ENCODE peak calls at places on chromosomes 5 and 9, in eight cellular contexts. C is A172; H is naive thymus-derived CD4-positive, alpha-beta T cell; Q is nephron progenitor cell; T is SK-N-SH; E is iPS-NIHi11; P is immature natural killer cell; Z is NCI-H1092. W is an unnamed sample.
A peak's percentile ranks its signal among the peaks of the same experiment; 100 is the strongest.

GRCh38 chr9:101795147-101795546 is 56.7 kb upstream of the GRIN3A start:
- DNase-seq in Z (no peak), E (no peak), P (no peak), Q (no peak), H (no peak), C (no peak), T (no peak), W (no peak)

GRCh38 chr5:759111-759741 is 25.3 kb downstream of the ZDHHC11B start:
- DNase-seq in T (peak; percentile 58), Q (no peak), E (peak; percentile 41), C (no peak), Z (no peak), H (peak; percentile 39), P (no peak), W (peak; percentile 61)

GRCh38 chr5:149049371-149049781 is 13.5 kb downstream of the SH3TC2 start:
- DNase-seq in Z (no peak), C (peak; percentile 90), H (no peak), E (no peak), T (no peak), Q (no peak), P (no peak), W (no peak)

GRCh38 chr5:92644271-92644886 is 936.6 kb downstream of the NR2F1-AS1 start:
- DNase-seq in Z (no peak), C (no peak), H (no peak), E (peak; percentile 22), T (no peak), P (no peak), Q (no peak), W (no peak)

GRCh38 chr5:177300971-177301370 is 2.5 kb downstream of the RAB24 start:
- DNase-seq in T (no peak), H (no peak), Z (no peak), P (no peak), E (no peak), C (no peak), Q (no peak), W (no peak)

GRCh38 chr9:35549466-35549865 is 55.6 kb upstream of the TESK1 start:
- DNase-seq in T (no peak), Q (no peak), Z (no peak), H (no peak), C (no peak), E (no peak), P (no peak), W (no peak)

GRCh38 chr9:33731142-33731541 is 64.2 kb upstream of the PRSS3 start:
- DNase-seq in C (no peak), T (no peak), E (no peak), H (no peak), Q (no peak), P (no peak), Z (no peak), W (no peak)

GRCh38 chr9:128902351-128903078 is 18.3 kb upstream of the PHYHD1 start:
- DNase-seq in P (peak; percentile 89), Q (no peak), E (no peak), H (peak; percentile 89), T (no peak), C (peak; percentile 93), Z (no peak), W (no peak)

GRCh38 chr5:133746834-133747233 is 134.5 kb upstream of the FSTL4 start:
- DNase-seq in E (peak; percentile 63), Z (no peak), Q (no peak), T (peak; percentile 41), C (peak; percentile 20), H (no peak), P (no peak), W (no peak)

GRCh38 chr9:129449066-129449465 is 171.8 kb downstream of the C9orf50 start:
- DNase-seq in C (no peak), P (no peak), Z (no peak), E (no peak), T (no peak), H (no peak), Q (no peak), W (no peak)

GRCh38 chr5:112653638-112654037 is 84.0 kb upstream of the APC start:
- DNase-seq in P (no peak), H (no peak), Q (no peak), C (no peak), T (no peak), E (no peak), Z (no peak), W (no peak)

GRCh38 chr5:133050500-133050899 is 1.3 kb upstream of the HSPA4 start:
- DNase-seq in E (peak; percentile 44), Q (no peak), C (no peak), H (no peak), T (no peak), P (no peak), Z (no peak), W (no peak)

GRCh38 chr9:117414220-117414905 is 494 bp downstream of the ASTN2 start:
- DNase-seq in P (no peak), Q (peak; percentile 70), Z (peak; percentile 37), T (peak; percentile 80), E (peak; percentile 60), H (no peak), C (no peak), W (no peak)

GRCh38 chr9:13447551-13448422 is 168.3 kb upstream of the MPDZ start:
- DNase-seq in C (no peak), Z (no peak), T (no peak), H (no peak), Q (no peak), P (no peak), E (peak; percentile 21), W (no peak)

GRCh38 chr9:109498195-109499060 is at the start of gene PTPN3:
- DNase-seq in Z (no peak), P (no peak), E (peak; percentile 86), T (peak; percentile 80), H (no peak), Q (peak; percentile 55), C (no peak), W (no peak)

GRCh38 chr9:137216188-137216965 is 5.7 kb downstream of the RNF208 start:
- DNase-seq in P (no peak), Q (no peak), Z (no peak), E (no peak), H (no peak), T (no peak), C (no peak), W (no peak)

GRCh38 chr5:56088431-56088949 is 93.7 kb upstream of the IL6ST start:
- DNase-seq in T (no peak), P (no peak), H (no peak), Q (no peak), Z (no peak), C (no peak), E (no peak), W (no peak)

GRCh38 chr5:140588311-140589070 is 23.9 kb downstream of the SLC35A4 start:
- DNase-seq in Z (no peak), E (no peak), C (no peak), T (no peak), P (no peak), Q (no peak), H (no peak), W (no peak)

GRCh38 chr5:23494558-23494957 is 12.9 kb upstream of the PRDM9 start:
- DNase-seq in Z (no peak), P (no peak), C (no peak), H (no peak), T (no peak), E (no peak), Q (no peak), W (no peak)

GRCh38 chr5:180644129-180644824 is 5.1 kb downstream of the FLT4 start:
- DNase-seq in E (peak; percentile 4), P (no peak), Q (no peak), Z (no peak), C (no peak), H (no peak), T (peak; percentile 9), W (no peak)

GRCh38 chr5:54624671-54625583 is 107.4 kb downstream of the SNX18 start:
- DNase-seq in Z (no peak), Q (no peak), E (no peak), P (no peak), C (no peak), H (no peak), T (no peak), W (no peak)

GRCh38 chr5:119340597-119341218 is 15.1 kb upstream of the TNFAIP8 start:
- DNase-seq in C (no peak), Q (no peak), P (peak; percentile 54), E (no peak), T (no peak), Z (no peak), H (peak; percentile 63), W (no peak)

GRCh38 chr9:33638516-33638915 is 114.5 kb downstream of the ANKRD18B start:
- DNase-seq in Q (no peak), C (no peak), H (no peak), Z (no peak), P (no peak), E (no peak), T (no peak), W (no peak)

GRCh38 chr9:95297316-95297715 is 20.2 kb downstream of the FANCC start:
- DNase-seq in H (no peak), C (no peak), P (no peak), Z (no peak), Q (no peak), T (no peak), E (no peak), W (no peak)

GRCh38 chr9:137778914-137779313 is 98.7 kb upstream of the CACNA1B start:
- DNase-seq in P (no peak), Z (no peak), T (no peak), Q (no peak), E (no peak), H (no peak), C (no peak), W (no peak)

GRCh38 chr5:126858441-126858840 is 81.5 kb downstream of the LMNB1 start:
- DNase-seq in P (no peak), C (no peak), Q (no peak), T (no peak), E (peak; percentile 40), Z (no peak), H (no peak), W (no peak)

GRCh38 chr5:42851441-42851840 is 39.7 kb upstream of the SELENOP start:
- DNase-seq in C (no peak), Z (no peak), P (no peak), E (no peak), Q (no peak), H (no peak), T (no peak), W (no peak)

GRCh38 chr9:21883642-21884041 is 81.2 kb downstream of the MTAP start:
- DNase-seq in E (peak; percentile 44), C (no peak), Z (no peak), P (peak; percentile 70), T (no peak), H (no peak), Q (no peak), W (no peak)

GRCh38 chr5:179325296-179326031 is 19.8 kb downstream of the ADAMTS2 start:
- DNase-seq in E (no peak), C (no peak), Q (no peak), T (no peak), P (no peak), H (no peak), Z (no peak), W (no peak)

GRCh38 chr9:127976943-127977871 is 3.6 kb downstream of the EEIG1 start:
- DNase-seq in Z (no peak), T (no peak), H (peak; percentile 24), C (no peak), P (no peak), Q (no peak), E (no peak), W (no peak)

GRCh38 chr5:44952376-44952775 is 143.6 kb downstream of the MRPS30 start:
- DNase-seq in E (peak; percentile 27), T (peak; percentile 23), Z (no peak), C (peak; percentile 57), H (no peak), Q (peak; percentile 15), P (no peak), W (no peak)

GRCh38 chr5:175796536-175797499 is 74.6 kb upstream of the CPLX2 start:
- DNase-seq in P (peak; percentile 71), E (peak; percentile 96), H (peak; percentile 79), C (peak; percentile 71), Q (peak; percentile 97), T (peak; percentile 80), Z (peak; percentile 57), W (peak; percentile 95)

GRCh38 chr9:105329729-105330082 is 85.3 kb downstream of the SLC44A1 start:
- DNase-seq in E (no peak), Q (no peak), H (no peak), T (no peak), P (no peak), Z (no peak), C (no peak), W (no peak)

GRCh38 chr9:110921705-110922104 is 116.6 kb downstream of the LPAR1 start:
- DNase-seq in T (no peak), Q (no peak), Z (no peak), C (no peak), E (no peak), P (no peak), H (no peak), W (no peak)

W was measured in neuronal stem cell.